ENCODE peak calls at places on chromosomes 1 and 21, in four cellular contexts. One of them, this sample, is unnamed.
A peak's percentile ranks its signal among the peaks of the same experiment; 100 is the strongest.

GRCh38 chr1:172952541-172952940 is 98.2 kb downstream of the TNFSF18 start:
- DNase-seq in adrenal gland: no peak
- DNase-seq in heart right ventricle: no peak
- DNase-seq in lung: no peak
- DNase-seq in this sample: peak; percentile 51

GRCh38 chr21:38212716-38213115 is 44.1 kb upstream of the KCNJ15 start:
- DNase-seq in lung: no peak
- DNase-seq in heart right ventricle: no peak
- DNase-seq in adrenal gland: no peak
- DNase-seq in this sample: no peak

GRCh38 chr1:55720243-55720642 is 505.1 kb upstream of the USP24 start:
- DNase-seq in lung: peak; percentile 45
- DNase-seq in adrenal gland: no peak
- DNase-seq in heart right ventricle: no peak
- DNase-seq in this sample: peak; percentile 91

GRCh38 chr1:248886237-248886895 is 19.7 kb upstream of the PGBD2 start:
- DNase-seq in adrenal gland: no peak
- DNase-seq in lung: no peak
- DNase-seq in heart right ventricle: no peak
- DNase-seq in this sample: peak; percentile 22

GRCh38 chr1:67814121-67814772 is 19.0 kb downstream of the GNG12 start:
- DNase-seq in adrenal gland: peak; percentile 13
- DNase-seq in heart right ventricle: no peak
- DNase-seq in lung: no peak
- DNase-seq in this sample: no peak

GRCh38 chr1:234638832-234639799 is 29.1 kb upstream of the IRF2BP2 start:
- DNase-seq in adrenal gland: no peak
- DNase-seq in lung: no peak
- DNase-seq in heart right ventricle: no peak
- DNase-seq in this sample: no peak

GRCh38 chr1:165327538-165327937 is 29.0 kb downstream of the LMX1A start:
- DNase-seq in adrenal gland: no peak
- DNase-seq in heart right ventricle: no peak
- DNase-seq in lung: no peak
- DNase-seq in this sample: no peak

GRCh38 chr21:33734326-33734725 is 92.0 kb downstream of the ITSN1 start:
- DNase-seq in heart right ventricle: no peak
- DNase-seq in lung: no peak
- DNase-seq in adrenal gland: no peak
- DNase-seq in this sample: peak; percentile 56

GRCh38 chr21:45854702-45855247 is 126.8 kb upstream of the COL6A1 start:
- DNase-seq in heart right ventricle: no peak
- DNase-seq in adrenal gland: no peak
- DNase-seq in lung: no peak
- DNase-seq in this sample: no peak

GRCh38 chr1:89539135-89539534 is 14.5 kb downstream of the LRRC8B start:
- DNase-seq in lung: no peak
- DNase-seq in heart right ventricle: no peak
- DNase-seq in adrenal gland: no peak
- DNase-seq in this sample: no peak

DNA sequence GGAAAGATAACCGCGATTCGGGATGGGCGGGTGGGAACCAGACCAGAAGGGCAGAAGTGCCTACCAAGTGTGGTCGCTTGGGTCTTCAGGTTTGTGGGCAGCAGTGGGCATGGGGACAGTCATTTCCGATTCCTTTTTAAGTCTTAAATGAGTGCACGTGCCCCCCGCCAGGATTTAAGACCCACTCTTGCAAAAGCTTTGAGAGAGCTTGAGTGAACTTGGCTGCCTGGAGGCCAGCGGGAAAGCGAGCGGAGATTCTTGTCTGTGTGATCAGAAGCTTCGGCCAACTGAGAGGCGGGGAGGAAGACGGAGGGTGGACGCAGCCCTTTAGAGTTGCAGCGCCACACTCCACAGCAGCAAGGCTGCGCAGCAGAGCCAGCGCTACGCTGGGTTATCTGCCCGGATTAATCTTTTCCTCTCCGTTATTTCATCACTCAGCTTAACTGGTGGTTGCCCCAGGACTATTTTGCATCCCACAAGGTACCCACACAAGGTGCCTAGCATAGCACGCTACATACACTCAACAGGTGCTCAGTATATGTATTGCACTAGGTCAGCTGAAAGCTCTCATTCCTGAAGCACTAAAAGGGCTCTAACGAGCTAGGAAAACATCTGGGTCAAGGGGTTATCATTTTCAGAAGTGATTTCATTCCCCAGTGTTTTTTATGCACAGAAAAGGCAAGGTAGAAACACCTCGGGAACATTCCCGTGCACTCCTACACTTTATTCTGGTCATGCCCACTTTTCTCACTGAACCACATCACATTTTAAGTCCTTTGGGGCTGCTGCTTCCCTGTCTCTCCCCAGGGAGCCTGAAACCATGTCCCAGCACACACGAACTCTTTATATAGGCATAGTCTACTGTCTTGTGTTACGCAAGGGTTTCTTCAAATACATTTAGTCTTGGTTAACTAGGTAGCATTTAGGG is 1.5 kb upstream of the BATF3 start:
- DNase-seq in lung: peak; percentile 42
- DNase-seq in heart right ventricle: peak; percentile 36
- DNase-seq in adrenal gland: peak; percentile 64
- DNase-seq in this sample: peak; percentile 64
- TF ChIP-seq CTCF in lung: no peak
- TF ChIP-seq CTCF in heart right ventricle: no peak
- TF ChIP-seq CTCF in adrenal gland: no peak
- TF ChIP-seq CTCF in this sample: no peak

GRCh38 chr1:81920245-81920740 is 119.6 kb downstream of the ADGRL2 start:
- DNase-seq in lung: no peak
- DNase-seq in adrenal gland: peak; percentile 60
- DNase-seq in heart right ventricle: peak; percentile 25
- DNase-seq in this sample: peak; percentile 23
- H3K4me3 ChIP-seq in lung: no peak overlapping the region
- H3K4me3 ChIP-seq in adrenal gland: no peak overlapping the region
- H3K4me3 ChIP-seq in heart right ventricle: peak overlapping the region; percentile 8
- H3K4me3 ChIP-seq in this sample: no peak overlapping the region

DNA sequence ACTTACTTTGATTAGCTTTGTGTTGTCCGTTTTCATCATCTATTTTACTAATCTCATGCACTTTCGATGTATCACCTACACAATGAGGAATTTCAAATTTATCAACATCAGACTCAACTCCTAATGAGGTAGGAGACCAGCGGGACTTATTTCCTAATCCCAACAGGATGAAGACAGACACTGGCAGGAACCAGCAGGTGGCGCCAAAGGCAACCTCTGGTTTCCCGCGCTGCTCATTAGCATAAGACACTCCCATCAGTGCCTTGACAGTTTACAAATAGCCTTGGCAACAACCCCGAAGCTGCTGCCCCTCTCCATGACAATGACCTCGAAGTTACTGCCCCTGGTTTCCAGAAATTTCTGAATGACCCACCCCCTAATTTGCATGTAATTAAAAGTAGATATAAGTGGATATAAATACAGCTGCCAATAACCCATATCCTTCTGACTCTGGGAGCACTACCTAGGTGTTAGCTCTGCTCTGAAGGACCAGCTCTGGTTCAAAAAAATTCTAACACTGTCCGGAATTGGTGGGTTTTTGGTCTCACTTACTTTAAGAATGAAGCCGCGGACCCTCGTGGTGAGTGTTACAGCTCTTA is 974.8 kb downstream of the ADGRL2 start:
- DNase-seq in lung: peak; percentile 34
- DNase-seq in adrenal gland: peak; percentile 23
- DNase-seq in heart right ventricle: no peak
- DNase-seq in this sample: peak; percentile 4
- TF ChIP-seq CTCF in lung: no peak
- TF ChIP-seq CTCF in adrenal gland: peak; percentile 12
- TF ChIP-seq CTCF in heart right ventricle: peak; percentile 37
- TF ChIP-seq CTCF in this sample: peak; percentile 44

GRCh38 chr21:8993284-8993942 is 1528.0 kb upstream of the TPTE start:
- DNase-seq in lung: no peak
- DNase-seq in heart right ventricle: no peak
- DNase-seq in adrenal gland: no peak
- DNase-seq in this sample: no peak

GRCh38 chr21:8992731-8993174 is 1528.6 kb upstream of the TPTE start:
- DNase-seq in lung: no peak
- DNase-seq in adrenal gland: no peak
- DNase-seq in heart right ventricle: no peak
- DNase-seq in this sample: peak; percentile 85

GRCh38 chr21:8991088-8991907 is 1530.1 kb upstream of the TPTE start:
- DNase-seq in heart right ventricle: no peak
- DNase-seq in lung: no peak
- DNase-seq in adrenal gland: no peak
- DNase-seq in this sample: peak; percentile 82

GRCh38 chr21:8990326-8991087 is 1530.9 kb upstream of the TPTE start:
- DNase-seq in heart right ventricle: no peak
- DNase-seq in adrenal gland: no peak
- DNase-seq in lung: no peak
- DNase-seq in this sample: no peak

GRCh38 chr21:8991968-8992621 is 1529.3 kb upstream of the TPTE start:
- DNase-seq in heart right ventricle: no peak
- DNase-seq in lung: no peak
- DNase-seq in adrenal gland: no peak
- DNase-seq in this sample: peak; percentile 79
- H3K4me3 ChIP-seq in heart right ventricle: no peak overlapping the region
- H3K4me3 ChIP-seq in lung: no peak overlapping the region
- H3K4me3 ChIP-seq in adrenal gland: no peak overlapping the region
- H3K4me3 ChIP-seq in this sample: no peak overlapping the region

DNA sequence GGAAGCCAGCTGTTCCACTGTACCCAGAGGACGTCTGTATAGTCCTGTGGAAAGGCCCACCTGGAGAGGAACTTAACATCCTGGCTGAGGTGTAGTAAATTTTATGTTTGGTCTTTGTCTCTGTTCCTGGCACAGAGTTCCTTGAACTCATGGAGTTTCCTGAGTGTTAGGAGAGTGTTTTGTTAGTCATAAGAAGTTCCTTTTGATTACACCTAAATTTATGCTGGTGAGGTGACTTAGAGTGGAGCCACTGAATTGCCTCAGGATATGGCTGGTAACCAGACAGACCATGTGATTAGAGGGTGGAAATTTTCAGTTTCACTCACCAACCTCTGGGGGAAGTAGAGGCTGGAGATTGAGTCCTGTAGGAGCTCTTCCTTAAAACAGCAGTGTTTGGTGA is 57.9 kb downstream of the RASAL2 start:
- DNase-seq in heart right ventricle: no peak
- DNase-seq in adrenal gland: no peak
- DNase-seq in lung: no peak
- DNase-seq in this sample: no peak
- TF ChIP-seq CTCF in heart right ventricle: no peak
- TF ChIP-seq CTCF in adrenal gland: no peak
- TF ChIP-seq CTCF in lung: no peak
- TF ChIP-seq CTCF in this sample: no peak

GRCh38 chr1:159000070-159000409 is 9.7 kb upstream of the IFI16 start:
- DNase-seq in adrenal gland: no peak
- DNase-seq in heart right ventricle: no peak
- DNase-seq in lung: no peak
- DNase-seq in this sample: no peak

GRCh38 chr1:158998781-158999161 is 10.9 kb upstream of the IFI16 start:
- DNase-seq in adrenal gland: peak; percentile 65
- DNase-seq in heart right ventricle: peak; percentile 45
- DNase-seq in lung: peak; percentile 32
- DNase-seq in this sample: peak; percentile 72

GRCh38 chr1:158999301-159000069 is 10.2 kb upstream of the IFI16 start:
- DNase-seq in adrenal gland: peak; percentile 90
- DNase-seq in lung: peak; percentile 74
- DNase-seq in heart right ventricle: peak; percentile 91
- DNase-seq in this sample: peak; percentile 92

GRCh38 chr1:158998037-158998780 is 11.5 kb upstream of the IFI16 start:
- DNase-seq in heart right ventricle: no peak
- DNase-seq in lung: no peak
- DNase-seq in adrenal gland: no peak
- DNase-seq in this sample: no peak

GRCh38 chr1:159000627-159001026 is 9.1 kb upstream of the IFI16 start:
- DNase-seq in lung: peak; percentile 78
- DNase-seq in heart right ventricle: peak; percentile 90
- DNase-seq in adrenal gland: peak; percentile 94
- DNase-seq in this sample: peak; percentile 93
- H3K4me3 ChIP-seq in lung: no peak overlapping the region
- H3K4me3 ChIP-seq in heart right ventricle: peak overlapping the region; percentile 55
- H3K4me3 ChIP-seq in adrenal gland: no peak overlapping the region
- H3K4me3 ChIP-seq in this sample: peak overlapping the region; percentile 58

GRCh38 chr1:6300342-6301141 is 39.6 kb upstream of the GPR153 start:
- DNase-seq in heart right ventricle: no peak
- DNase-seq in adrenal gland: no peak
- DNase-seq in lung: no peak
- DNase-seq in this sample: peak; percentile 9
- TF ChIP-seq CTCF in heart right ventricle: no peak
- TF ChIP-seq CTCF in adrenal gland: no peak
- TF ChIP-seq CTCF in lung: no peak
- TF ChIP-seq CTCF in this sample: peak; percentile 5

DNA sequence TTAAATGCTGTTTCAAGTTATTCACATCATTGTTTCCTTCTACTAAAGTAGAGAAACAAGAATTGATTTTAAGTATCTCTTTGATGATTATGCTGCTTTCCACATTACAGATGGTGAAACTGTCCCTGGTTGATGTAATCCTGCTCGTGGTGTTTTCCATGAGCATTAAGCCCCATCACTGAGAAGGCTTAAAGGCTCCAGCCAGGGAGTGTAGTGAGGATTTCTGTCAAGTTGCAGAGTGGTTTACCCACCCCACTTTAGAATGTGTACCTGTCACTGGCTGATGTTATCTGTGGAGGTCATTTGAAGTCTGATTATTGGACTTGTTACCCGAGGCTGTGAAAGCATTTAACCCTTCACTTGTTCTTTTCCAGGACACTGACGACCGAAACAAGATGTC is 12.9 kb downstream of the CERS2 start:
- DNase-seq in lung: no peak
- DNase-seq in adrenal gland: no peak
- DNase-seq in heart right ventricle: no peak
- DNase-seq in this sample: peak; percentile 21
- H3K4me3 ChIP-seq in lung: no peak overlapping the region
- H3K4me3 ChIP-seq in adrenal gland: no peak overlapping the region
- H3K4me3 ChIP-seq in heart right ventricle: no peak overlapping the region
- H3K4me3 ChIP-seq in this sample: no peak overlapping the region

DNA sequence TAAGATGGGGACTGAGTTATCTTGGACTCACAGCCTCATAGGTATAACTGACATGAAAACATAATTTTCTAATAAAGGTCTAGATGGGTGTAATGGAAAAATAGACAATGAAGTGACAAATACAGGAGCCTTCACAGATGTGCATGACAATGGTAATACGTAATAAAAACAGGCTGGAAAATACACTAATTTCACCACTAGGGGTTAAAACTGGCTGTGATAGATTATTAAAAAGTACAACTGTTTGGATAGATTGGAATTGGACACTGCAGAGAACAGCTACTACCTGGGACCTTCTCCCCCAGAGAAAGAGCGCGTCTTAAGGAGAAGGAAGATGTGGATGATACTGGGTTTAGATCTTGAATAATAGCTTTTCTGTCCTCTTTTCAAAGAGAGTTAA is 9.8 kb downstream of the KAZN start:
- DNase-seq in heart right ventricle: no peak
- DNase-seq in adrenal gland: no peak
- DNase-seq in lung: no peak
- DNase-seq in this sample: no peak
- TF ChIP-seq CTCF in heart right ventricle: peak; percentile 24
- TF ChIP-seq CTCF in adrenal gland: no peak
- TF ChIP-seq CTCF in lung: no peak
- TF ChIP-seq CTCF in this sample: no peak